ENCODE peak calls at places on chromosomes 13 and 19, in eight cellular contexts. M is OCI-LY7, K is brain microvascular endothelial cell, P is thyroid gland, Q is ovary, H is cardiac muscle cell, D is A549, J is mesendoderm. A is an unnamed sample.

GRCh38 chr13:21309542-21310172 is 133.2 kb downstream of the MRPL57 start:
- DNase-seq in H (no peak), M (no peak), P (no peak), J (no peak), Q (no peak), K (no peak), D (no peak), A (no peak)

GRCh38 chr19:47637550-47637949 is 28.6 kb downstream of the BICRA start:
- DNase-seq in D (no peak), M (no peak), Q (no peak), K (peak; percentile 63), J (no peak), H (no peak), P (no peak), A (no peak)

GRCh38 chr13:27500806-27501534 is 50.6 kb upstream of the MTIF3 start:
- DNase-seq in M (no peak), H (peak; percentile 54), K (no peak), Q (no peak), J (no peak), D (no peak), P (no peak), A (no peak)

GRCh38 chr13:44752184-44752583 is 176.1 kb upstream of the TSC22D1 start:
- DNase-seq in K (no peak), Q (no peak), J (no peak), P (no peak), M (no peak), D (no peak), H (no peak), A (no peak)

GRCh38 chr19:40689339-40690049 is 957 bp downstream of the NUMBL start:
- DNase-seq in M (no peak), D (no peak), J (peak; percentile 46), P (no peak), H (no peak), Q (peak; percentile 65), K (peak; percentile 20), A (no peak)

GRCh38 chr13:98313023-98313937 is 136.2 kb upstream of the RNF113B start:
- DNase-seq in Q (no peak), K (no peak), M (no peak), J (no peak), H (no peak), P (no peak), D (no peak), A (no peak)

GRCh38 chr19:46881092-46881491 is 20.3 kb downstream of the ARHGAP35 start:
- DNase-seq in Q (no peak), P (no peak), J (no peak), K (no peak), M (no peak), H (no peak), D (no peak), A (no peak)

GRCh38 chr19:10061717-10062310 is 24.3 kb upstream of the SHFL start:
- DNase-seq in K (peak; percentile 3), P (no peak), J (no peak), H (peak; percentile 43), Q (no peak), M (no peak), D (no peak), A (no peak)

GRCh38 chr13:99322297-99323103 is 15.3 kb upstream of the GPR183 start:
- DNase-seq in K (peak; percentile 77), P (no peak), D (no peak), H (no peak), M (no peak), J (peak; percentile 37), Q (no peak), A (no peak)

GRCh38 chr19:53942001-53942786 is 20.5 kb upstream of the CACNG8 start:
- DNase-seq in Q (no peak), K (peak; percentile 2), J (peak; percentile 96), P (no peak), D (no peak), M (no peak), H (peak; percentile 62), A (no peak)

GRCh38 chr13:23636360-23636759 is 66.1 kb downstream of the TNFRSF19 start:
- DNase-seq in M (no peak), D (no peak), J (no peak), K (no peak), P (no peak), H (no peak), Q (no peak), A (no peak)

GRCh38 chr19:18044825-18045304 is 36.9 kb downstream of the ARRDC2 start:
- DNase-seq in Q (peak; percentile 33), H (no peak), P (peak; percentile 77), M (peak; percentile 96), D (no peak), J (peak; percentile 44), K (peak; percentile 62), A (peak; percentile 74)

GRCh38 chr19:46967578-46968018 is 52.0 kb upstream of the NPAS1 start:
- DNase-seq in J (no peak), H (no peak), Q (no peak), K (no peak), P (peak; percentile 91), M (no peak), D (no peak), A (no peak)

GRCh38 chr19:7610491-7611240 is 15.0 kb downstream of the CAMSAP3 start:
- DNase-seq in Q (no peak), H (no peak), K (no peak), J (no peak), P (no peak), M (no peak), D (no peak), A (no peak)

GRCh38 chr13:98436379-98436909 is 140.5 kb downstream of the STK24 start:
- DNase-seq in M (no peak), J (no peak), Q (no peak), H (no peak), P (no peak), D (no peak), K (no peak), A (no peak)

GRCh38 chr13:78909276-78909675 is 250.3 kb upstream of the OBI1 start:
- DNase-seq in K (no peak), M (no peak), H (no peak), P (no peak), D (no peak), J (peak; percentile 91), Q (no peak), A (no peak)

GRCh38 chr13:78650725-78651083 is 8.3 kb downstream of the OBI1 start:
- DNase-seq in Q (no peak), K (no peak), M (no peak), H (no peak), P (no peak), D (no peak), J (no peak), A (no peak)

GRCh38 chr13:97058896-97059295 is 64.6 kb upstream of the OXGR1 start:
- DNase-seq in K (peak; percentile 27), M (no peak), Q (no peak), H (no peak), D (no peak), P (no peak), J (no peak), A (no peak)

GRCh38 chr13:109842521-109842920 is 56.1 kb upstream of the IRS2 start:
- DNase-seq in M (no peak), P (no peak), Q (no peak), J (no peak), D (no peak), H (no peak), K (no peak), A (no peak)

GRCh38 chr19:6216996-6217751 is 62.6 kb downstream of the MLLT1 start:
- DNase-seq in K (peak; percentile 22), H (peak; percentile 95), P (peak; percentile 97), M (no peak), D (no peak), Q (peak; percentile 84), J (peak; percentile 98), A (no peak)

GRCh38 chr13:111255228-111255790 is 65.1 kb upstream of the TEX29 start:
- DNase-seq in P (no peak), H (no peak), J (no peak), Q (no peak), K (no peak), M (no peak), D (no peak), A (no peak)

GRCh38 chr19:6610934-6611370 is 20.0 kb upstream of the CD70 start:
- DNase-seq in J (no peak), H (no peak), D (no peak), K (peak; percentile 59), P (no peak), Q (no peak), M (no peak), A (no peak)

GRCh38 chr13:109595466-109595865 is 190.9 kb downstream of the IRS2 start:
- DNase-seq in M (no peak), P (no peak), J (no peak), K (no peak), H (no peak), Q (no peak), D (no peak), A (no peak)

GRCh38 chr13:113041293-113041690 is 64.3 kb upstream of the F7 start:
- DNase-seq in M (no peak), D (no peak), J (no peak), K (no peak), Q (no peak), H (no peak), P (no peak), A (no peak)
- H3K27ac ChIP-seq in M (no peak overlapping the region), D (no peak overlapping the region), J (no peak overlapping the region), K (no peak overlapping the region), Q (no peak overlapping the region), H (no peak overlapping the region), P (no peak overlapping the region), A (peak overlapping the region; percentile 77)

GRCh38 chr19:4606921-4607678 is 32.2 kb upstream of the TNFAIP8L1 start:
- DNase-seq in M (no peak), Q (peak; percentile 39), K (no peak), D (no peak), J (peak; percentile 68), P (peak; percentile 73), H (peak; percentile 65), A (no peak)
- H3K4me3 ChIP-seq in M (no peak overlapping the region), Q (no peak overlapping the region), K (no peak overlapping the region), D (no peak overlapping the region), J (no peak overlapping the region), P (no peak overlapping the region), H (no peak overlapping the region), A (peak overlapping the region; percentile 33)

GRCh38 chr19:52722062-52723005 is 12.5 kb downstream of the ZNF611 start:
- DNase-seq in J (no peak), H (no peak), Q (no peak), M (no peak), P (no peak), D (no peak), K (peak; percentile 64), A (no peak)
- H3K27ac ChIP-seq in J (no peak overlapping the region), H (no peak overlapping the region), Q (no peak overlapping the region), M (no peak overlapping the region), P (no peak overlapping the region), D (no peak overlapping the region), K (no peak overlapping the region), A (no peak overlapping the region)

GRCh38 chr19:51693246-51693645 is at the start of gene SPACA6:
- DNase-seq in H (no peak), Q (peak; percentile 57), K (no peak), M (no peak), P (no peak), D (no peak), J (no peak), A (no peak)

GRCh38 chr19:51689751-51690358 is 3.3 kb upstream of the SPACA6 start:
- DNase-seq in P (peak; percentile 45), J (peak; percentile 96), M (no peak), H (peak; percentile 85), K (peak; percentile 24), Q (peak; percentile 87), D (peak; percentile 57), A (no peak)

GRCh38 chr19:51690359-51691121 is 2.6 kb upstream of the SPACA6 start:
- DNase-seq in K (peak; percentile 59), M (peak; percentile 31), P (peak; percentile 64), D (peak; percentile 91), Q (peak; percentile 90), J (peak; percentile 97), H (peak; percentile 75), A (peak; percentile 73)

GRCh38 chr19:51692065-51692915 is 840 bp upstream of the SPACA6 start:
- DNase-seq in Q (peak; percentile 44), M (no peak), D (no peak), J (no peak), P (no peak), K (no peak), H (no peak), A (no peak)

GRCh38 chr19:51691122-51692064 is 1.7 kb upstream of the SPACA6 start:
- DNase-seq in Q (peak; percentile 51), D (no peak), M (no peak), P (no peak), H (peak; percentile 28), K (no peak), J (peak; percentile 96), A (no peak)
- H3K4me3 ChIP-seq in Q (peak overlapping the region; percentile 95), D (peak overlapping the region; percentile 77), M (peak overlapping the region; percentile 17), P (peak overlapping the region; percentile 67), H (peak overlapping the region; percentile 54), K (peak overlapping the region; percentile 88), J (peak overlapping the region; percentile 35), A (peak overlapping the region; percentile 87)

A was measured in dorsolateral prefrontal cortex.